ENCODE peak calls at places on chromosomes 11 and 22, in four cellular contexts. One of them, this sample, is unnamed.

GRCh38 chr22:22061085-22062077 is 78.8 kb upstream of the TOP3B start:
- DNase-seq in stomach: no peak
- DNase-seq in HL-60: peak
- DNase-seq in GM12878: no peak
- DNase-seq in this sample: no peak

GRCh38 chr22:47376901-47377520 is 614.6 kb downstream of the TBC1D22A start:
- DNase-seq in stomach: no peak
- DNase-seq in HL-60: no peak
- DNase-seq in GM12878: no peak
- DNase-seq in this sample: peak

GRCh38 chr22:31730344-31730711 is 19.6 kb downstream of the PRR14L start:
- DNase-seq in stomach: no peak
- DNase-seq in HL-60: no peak
- DNase-seq in GM12878: no peak
- DNase-seq in this sample: no peak

GRCh38 chr22:35656284-35656752 is 8.1 kb downstream of the APOL6 start:
- DNase-seq in stomach: no peak
- DNase-seq in HL-60: no peak
- DNase-seq in GM12878: no peak
- DNase-seq in this sample: no peak

GRCh38 chr11:104462346-104462745 is 298.4 kb upstream of the PDGFD start:
- DNase-seq in stomach: no peak
- DNase-seq in HL-60: no peak
- DNase-seq in GM12878: no peak
- DNase-seq in this sample: no peak

GRCh38 chr11:73856001-73856663 is 20.5 kb downstream of the COA4 start:
- DNase-seq in stomach: no peak
- DNase-seq in HL-60: no peak
- DNase-seq in GM12878: no peak
- DNase-seq in this sample: no peak

GRCh38 chr11:47766363-47767227 is 546 bp downstream of the FNBP4 start:
- DNase-seq in stomach: peak
- DNase-seq in HL-60: peak
- DNase-seq in GM12878: no peak
- DNase-seq in this sample: peak

GRCh38 chr11:133693110-133693509 is 152.2 kb downstream of the SPATA19 start:
- DNase-seq in stomach: no peak
- DNase-seq in HL-60: no peak
- DNase-seq in GM12878: no peak
- DNase-seq in this sample: no peak

GRCh38 chr11:119671561-119672015 is 57.4 kb downstream of the NECTIN1 start:
- DNase-seq in stomach: no peak
- DNase-seq in HL-60: no peak
- DNase-seq in GM12878: no peak
- DNase-seq in this sample: no peak

GRCh38 chr11:83864412-83865057 is 578.4 kb upstream of the CCDC90B start:
- DNase-seq in stomach: no peak
- DNase-seq in HL-60: no peak
- DNase-seq in GM12878: no peak
- DNase-seq in this sample: no peak

GRCh38 chr11:118622376-118623290 is 15.2 kb downstream of the PHLDB1 start:
- DNase-seq in stomach: no peak
- DNase-seq in HL-60: no peak
- DNase-seq in GM12878: no peak
- DNase-seq in this sample: peak

GRCh38 chr22:38350444-38351359 is 33.5 kb upstream of the CSNK1E start:
- DNase-seq in stomach: peak
- DNase-seq in HL-60: no peak
- DNase-seq in GM12878: no peak
- DNase-seq in this sample: no peak

GRCh38 chr11:113974741-113975470 is at the start of gene HTR3A:
- DNase-seq in stomach: peak
- DNase-seq in HL-60: no peak
- DNase-seq in GM12878: no peak
- DNase-seq in this sample: no peak

GRCh38 chr11:45960387-45961110 is 38.1 kb downstream of the LARGE2 start:
- DNase-seq in stomach: no peak
- DNase-seq in HL-60: no peak
- DNase-seq in GM12878: no peak
- DNase-seq in this sample: no peak

GRCh38 chr11:108253176-108253575 is 30.3 kb downstream of the ATM start:
- DNase-seq in stomach: no peak
- DNase-seq in HL-60: no peak
- DNase-seq in GM12878: no peak
- DNase-seq in this sample: no peak

GRCh38 chr11:67372993-67373915 is at the start of gene CLCF1:
- DNase-seq in stomach: peak
- DNase-seq in HL-60: peak
- DNase-seq in GM12878: no peak
- DNase-seq in this sample: peak

GRCh38 chr11:76257040-76257730 is 50.9 kb upstream of the WNT11 start:
- DNase-seq in stomach: no peak
- DNase-seq in HL-60: no peak
- DNase-seq in GM12878: no peak
- DNase-seq in this sample: no peak

DNA sequence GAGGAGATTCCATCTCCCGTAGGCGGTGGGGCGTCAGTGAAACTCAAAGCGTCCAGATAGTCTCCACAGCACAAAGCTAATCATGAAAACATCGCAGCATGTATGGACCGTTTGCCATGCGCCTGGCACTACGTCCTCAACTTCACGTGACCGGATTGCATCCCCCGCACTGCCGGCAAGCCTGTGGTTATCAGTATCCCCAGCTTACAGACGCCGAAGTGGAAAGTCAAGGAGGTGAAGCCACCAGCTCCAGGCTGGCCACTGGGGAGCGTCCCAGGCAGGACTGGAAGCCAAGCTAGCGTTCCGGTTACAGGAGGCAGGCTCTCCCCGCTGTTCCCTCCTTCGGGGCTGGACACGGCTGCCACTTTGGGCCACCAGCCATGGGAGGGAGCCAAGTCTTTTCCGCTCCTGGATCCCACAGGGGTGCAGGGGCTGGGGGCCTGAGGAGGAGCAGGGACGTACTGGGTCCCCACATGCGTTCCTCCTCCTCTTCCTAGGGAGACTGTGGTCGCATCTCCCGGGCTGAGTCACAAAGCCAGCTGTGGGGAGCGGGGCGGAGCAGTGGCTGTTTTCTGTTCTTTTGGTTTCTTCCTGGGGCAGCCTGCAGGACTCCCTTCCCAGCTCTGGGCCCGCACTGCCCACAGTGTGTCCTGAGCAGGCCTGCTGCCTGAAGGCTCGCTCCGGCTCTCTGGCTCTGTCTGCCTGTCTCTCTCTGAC is 4.3 kb upstream of the OSBPL5 start:
- DNase-seq in stomach: peak
- DNase-seq in HL-60: peak
- DNase-seq in GM12878: no peak
- DNase-seq in this sample: peak
- TF ChIP-seq CTCF in stomach: no peak
- TF ChIP-seq CTCF in HL-60: no peak
- TF ChIP-seq CTCF in GM12878: no peak
- TF ChIP-seq CTCF in this sample: no peak

GRCh38 chr11:13337986-13338436 is 60.4 kb downstream of the BMAL1 start:
- DNase-seq in stomach: no peak
- DNase-seq in HL-60: no peak
- DNase-seq in GM12878: no peak
- DNase-seq in this sample: no peak

GRCh38 chr11:13339196-13340153 is 61.9 kb downstream of the BMAL1 start:
- DNase-seq in stomach: no peak
- DNase-seq in HL-60: no peak
- DNase-seq in GM12878: no peak
- DNase-seq in this sample: no peak

GRCh38 chr11:13336246-13336873 is 58.8 kb downstream of the BMAL1 start:
- DNase-seq in stomach: peak
- DNase-seq in HL-60: no peak
- DNase-seq in GM12878: no peak
- DNase-seq in this sample: no peak

GRCh38 chr11:13341028-13341427 is 63.4 kb downstream of the BMAL1 start:
- DNase-seq in stomach: no peak
- DNase-seq in HL-60: peak
- DNase-seq in GM12878: no peak
- DNase-seq in this sample: no peak

GRCh38 chr11:13338437-13339069 is 61.0 kb downstream of the BMAL1 start:
- DNase-seq in stomach: no peak
- DNase-seq in HL-60: no peak
- DNase-seq in GM12878: no peak
- DNase-seq in this sample: no peak
- TF ChIP-seq POLR2AphosphoS5 in stomach: no peak
- TF ChIP-seq POLR2AphosphoS5 in HL-60: no peak
- TF ChIP-seq POLR2AphosphoS5 in GM12878: no peak
- TF ChIP-seq POLR2AphosphoS5 in this sample: no peak

GRCh38 chr22:27046126-27046525 is 388.7 kb downstream of the MIAT start:
- DNase-seq in stomach: no peak
- DNase-seq in HL-60: no peak
- DNase-seq in GM12878: no peak
- DNase-seq in this sample: no peak

GRCh38 chr22:27046603-27047002 is 389.2 kb downstream of the MIAT start:
- DNase-seq in stomach: no peak
- DNase-seq in HL-60: no peak
- DNase-seq in GM12878: no peak
- DNase-seq in this sample: no peak

GRCh38 chr22:27045103-27045940 is 387.9 kb downstream of the MIAT start:
- DNase-seq in stomach: no peak
- DNase-seq in HL-60: no peak
- DNase-seq in GM12878: no peak
- DNase-seq in this sample: no peak

GRCh38 chr22:27051407-27051806 is 394.0 kb downstream of the MIAT start:
- DNase-seq in stomach: no peak
- DNase-seq in HL-60: no peak
- DNase-seq in GM12878: no peak
- DNase-seq in this sample: no peak

DNA sequence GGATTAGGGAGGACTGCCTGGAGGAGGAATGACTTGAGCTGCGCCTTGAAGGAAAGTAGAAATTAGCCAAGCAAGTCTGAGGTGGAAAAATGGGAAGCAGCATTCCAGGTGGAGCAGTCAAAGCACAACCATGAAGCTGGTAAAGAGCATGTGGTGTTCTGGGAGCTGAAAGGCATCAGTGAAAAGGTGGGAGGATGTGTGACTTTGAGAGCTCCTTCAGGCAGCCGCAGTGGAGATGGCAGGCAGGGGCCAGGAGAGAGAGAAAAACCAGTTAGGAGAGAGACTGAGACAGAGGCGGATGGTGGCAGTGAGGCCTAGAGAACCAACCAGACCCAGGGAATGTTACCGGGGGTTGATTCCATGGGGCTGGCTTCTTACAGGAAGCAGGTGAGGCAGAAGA is 393.4 kb downstream of the MIAT start:
- DNase-seq in stomach: no peak
- DNase-seq in HL-60: no peak
- DNase-seq in GM12878: no peak
- DNase-seq in this sample: no peak
- H3K27ac ChIP-seq in stomach: no peak
- H3K27ac ChIP-seq in HL-60: no peak
- H3K27ac ChIP-seq in GM12878: no peak
- H3K27ac ChIP-seq in this sample: no peak

GRCh38 chr22:41197046-41197807 is 7.9 kb upstream of the L3MBTL2 start:
- DNase-seq in stomach: peak
- DNase-seq in HL-60: peak
- DNase-seq in GM12878: no peak
- DNase-seq in this sample: peak

GRCh38 chr22:41193829-41194228 is 11.3 kb upstream of the L3MBTL2 start:
- DNase-seq in stomach: no peak
- DNase-seq in HL-60: no peak
- DNase-seq in GM12878: no peak
- DNase-seq in this sample: no peak

GRCh38 chr22:41203118-41203517 is 2.0 kb upstream of the L3MBTL2 start:
- DNase-seq in stomach: no peak
- DNase-seq in HL-60: no peak
- DNase-seq in GM12878: no peak
- DNase-seq in this sample: no peak

GRCh38 chr22:41201146-41201545 is 4.0 kb upstream of the L3MBTL2 start:
- DNase-seq in stomach: no peak
- DNase-seq in HL-60: peak
- DNase-seq in GM12878: no peak
- DNase-seq in this sample: no peak

GRCh38 chr22:41197808-41198585 is 7.1 kb upstream of the L3MBTL2 start:
- DNase-seq in stomach: peak
- DNase-seq in HL-60: peak
- DNase-seq in GM12878: no peak
- DNase-seq in this sample: peak
- TF ChIP-seq CTCF in stomach: no peak
- TF ChIP-seq CTCF in HL-60: no peak
- TF ChIP-seq CTCF in GM12878: no peak
- TF ChIP-seq CTCF in this sample: no peak

GRCh38 chr11:121723261-121723741 is 270.5 kb upstream of the SORL1-AS1 start:
- DNase-seq in stomach: no peak
- DNase-seq in HL-60: no peak
- DNase-seq in GM12878: no peak
- DNase-seq in this sample: no peak
- TF ChIP-seq POLR2AphosphoS5 in stomach: no peak
- TF ChIP-seq POLR2AphosphoS5 in HL-60: no peak
- TF ChIP-seq POLR2AphosphoS5 in GM12878: no peak
- TF ChIP-seq POLR2AphosphoS5 in this sample: no peak

DNA sequence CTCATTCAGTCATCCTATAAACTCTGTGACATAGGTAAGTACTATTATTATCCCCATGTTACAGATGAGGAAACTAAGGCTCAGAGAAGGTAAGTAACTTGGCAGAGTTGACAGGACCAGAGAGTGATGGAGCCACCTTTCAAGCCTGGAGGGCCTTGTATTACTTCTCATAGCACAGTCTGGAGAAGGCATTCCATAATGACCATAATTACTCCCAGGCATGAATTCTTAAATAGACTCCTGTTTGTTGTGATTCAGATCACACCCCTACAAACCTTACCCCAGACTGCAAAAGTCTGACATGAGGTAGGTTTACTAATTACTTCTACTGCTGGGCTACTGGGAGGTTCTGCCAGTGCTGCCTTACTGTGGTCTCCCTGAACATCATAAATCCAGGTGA is 77.0 kb downstream of the CD44 start:
- DNase-seq in stomach: no peak
- DNase-seq in HL-60: no peak
- DNase-seq in GM12878: no peak
- DNase-seq in this sample: no peak
- H3K27ac ChIP-seq in stomach: no peak
- H3K27ac ChIP-seq in HL-60: no peak
- H3K27ac ChIP-seq in GM12878: no peak
- H3K27ac ChIP-seq in this sample: no peak